ENCODE peak calls at places on chromosomes 3 and 15, in seven cellular contexts. Q is SJSA1; R is lower lobe of right lung; L is CD4-positive, alpha-beta memory T cell; Z is astrocyte; T is mammary epithelial cell; I is Peyer's patch. M is an unnamed sample.

GRCh38 chr3:14548321-14548729 is 8.2 kb upstream of the GRIP2 start:
- DNase-seq in L (peak; percentile 14), Z (peak; percentile 29), T (peak; percentile 20), I (peak; percentile 28), R (peak; percentile 64), Q (peak; percentile 66), M (peak; percentile 61)

GRCh38 chr15:67157779-67158366 is 92.5 kb downstream of the SMAD3 start:
- DNase-seq in R (no peak), Q (no peak), T (no peak), L (no peak), I (no peak), Z (no peak), M (no peak)

GRCh38 chr3:29759443-29760033 is 478.7 kb downstream of the RBMS3 start:
- DNase-seq in T (peak; percentile 78), Q (no peak), L (no peak), I (no peak), Z (peak; percentile 47), R (no peak), M (no peak)

GRCh38 chr3:156682963-156683362 is 8.6 kb downstream of the TIPARP start:
- DNase-seq in T (no peak), I (no peak), Q (no peak), R (no peak), L (no peak), Z (no peak), M (no peak)

GRCh38 chr3:172135766-172136729 is 96.7 kb downstream of the FNDC3B start:
- DNase-seq in L (no peak), Z (peak; percentile 71), Q (no peak), I (no peak), T (peak; percentile 61), R (no peak), M (no peak)

GRCh38 chr15:40010681-40011080 is 28.3 kb downstream of the SRP14 start:
- DNase-seq in R (no peak), L (no peak), I (no peak), Q (no peak), Z (peak; percentile 86), T (peak; percentile 78), M (no peak)

GRCh38 chr15:41367418-41367817 is 34.7 kb downstream of the NUSAP1 start:
- DNase-seq in I (no peak), Q (no peak), T (no peak), L (no peak), Z (no peak), R (no peak), M (no peak)

GRCh38 chr3:40310690-40311089 is 1.2 kb downstream of the EIF1B start:
- DNase-seq in T (no peak), Z (no peak), L (no peak), R (no peak), I (no peak), Q (no peak), M (no peak)

GRCh38 chr3:16523778-16524177 is 10.3 kb upstream of the RFTN1 start:
- DNase-seq in T (peak; percentile 75), Q (no peak), R (no peak), Z (peak; percentile 51), I (no peak), L (no peak), M (no peak)

GRCh38 chr15:60000113-60000823 is 3.8 kb upstream of the FOXB1 start:
- DNase-seq in I (no peak), T (no peak), R (no peak), Z (no peak), L (no peak), Q (no peak), M (no peak)

GRCh38 chr15:95520511-95520910 is 810.0 kb upstream of the NR2F2 start:
- DNase-seq in Q (no peak), L (no peak), I (no peak), T (peak; percentile 37), Z (peak; percentile 46), R (no peak), M (no peak)

GRCh38 chr3:9352917-9353823 is 9.7 kb upstream of the THUMPD3 start:
- DNase-seq in I (peak; percentile 58), Q (peak; percentile 45), L (peak; percentile 56), T (peak; percentile 44), R (peak; percentile 66), Z (peak; percentile 55), M (peak; percentile 73)

GRCh38 chr3:155188036-155188435 is 105.4 kb downstream of the STRIT1 start:
- DNase-seq in Q (no peak), R (no peak), L (no peak), Z (no peak), T (no peak), I (no peak), M (no peak)

GRCh38 chr3:194270627-194271458 is 80.3 kb downstream of the CPN2 start:
- DNase-seq in I (no peak), Q (no peak), R (peak; percentile 76), T (peak; percentile 35), Z (peak; percentile 60), L (no peak), M (peak; percentile 21)

GRCh38 chr3:11136116-11136515 is 18.2 kb upstream of the HRH1 start:
- DNase-seq in I (no peak), R (no peak), L (no peak), T (peak; percentile 16), Q (no peak), Z (peak; percentile 45), M (no peak)

GRCh38 chr15:51129513-51130197 is 34.9 kb upstream of the TNFAIP8L3 start:
- DNase-seq in Q (no peak), R (no peak), I (no peak), Z (no peak), T (no peak), L (no peak), M (no peak)

GRCh38 chr3:45226206-45226915 is at the start of gene TMEM158:
- DNase-seq in R (peak; percentile 87), T (peak; percentile 81), Z (peak; percentile 58), L (peak; percentile 46), Q (peak; percentile 77), I (peak; percentile 47), M (peak; percentile 73)

GRCh38 chr3:73661262-73661661 is 36.5 kb upstream of the PDZRN3 start:
- DNase-seq in I (no peak), T (peak; percentile 79), R (no peak), Q (no peak), Z (peak; percentile 79), L (no peak), M (no peak)

GRCh38 chr3:110946810-110947209 is 124.8 kb upstream of the NECTIN3 start:
- DNase-seq in R (no peak), I (no peak), Q (no peak), T (no peak), Z (no peak), L (no peak), M (no peak)
- H3K9me3 ChIP-seq in R (peaks cover 35% of the 10 kb centered on the region), I (no peaks in the 10 kb centered on the region), Q (peaks cover 2% of the 10 kb centered on the region), T (peaks cover 6% of the 10 kb centered on the region), Z (peaks cover 14% of the 10 kb centered on the region), L (no peaks in the 10 kb centered on the region), M (peaks cover 32% of the 10 kb centered on the region)

DNA sequence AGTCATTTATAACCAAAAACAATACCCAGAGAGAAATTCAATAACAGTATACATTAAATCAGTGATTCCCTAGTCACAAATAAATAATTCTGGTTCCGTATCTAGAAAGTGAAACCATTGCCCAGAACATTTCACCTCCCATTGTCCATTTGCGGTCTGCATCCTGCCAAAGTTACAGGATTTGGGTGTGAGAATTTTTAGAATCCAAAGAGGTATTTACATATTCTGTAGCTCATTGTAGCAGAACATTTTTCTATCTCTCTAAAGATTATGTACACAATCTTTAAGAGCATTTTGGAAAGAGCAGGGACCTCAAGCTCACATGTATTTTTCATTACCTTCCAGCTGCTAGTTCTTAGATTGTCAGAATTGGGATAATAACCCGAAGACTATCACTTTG is 261.6 kb downstream of the CHL1 start:
- DNase-seq in L (no peak), Q (no peak), R (no peak), I (no peak), Z (no peak), T (no peak), M (no peak)
- H3K9me3 ChIP-seq in L (no peaks in the 10 kb centered on the region), Q (no peaks in the 10 kb centered on the region), R (no peaks in the 10 kb centered on the region), I (no peaks in the 10 kb centered on the region), Z (no peaks in the 10 kb centered on the region), T (no peaks in the 10 kb centered on the region), M (no peaks in the 10 kb centered on the region)

DNA sequence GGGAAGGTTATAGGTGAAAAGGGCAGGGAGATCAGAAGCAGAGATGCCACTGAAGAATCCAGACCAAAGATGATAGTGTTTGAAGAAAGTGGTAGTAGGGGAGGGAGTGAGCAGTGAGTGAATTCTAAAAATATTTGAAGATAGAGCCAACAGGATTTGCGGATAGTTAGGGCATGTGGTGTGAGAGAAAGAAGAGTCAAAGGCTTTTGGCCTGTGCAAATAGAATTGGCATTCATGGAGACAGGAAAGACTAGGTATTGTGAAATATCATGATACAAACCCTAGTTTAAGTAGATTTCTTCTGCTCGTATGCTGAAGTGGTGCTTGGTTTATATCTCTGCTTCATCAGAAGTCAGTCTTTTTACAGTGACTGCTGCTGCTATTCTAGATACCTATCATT is 224.2 kb upstream of the CFAP20DC start:
- DNase-seq in I (no peak), Z (peak; percentile 53), T (no peak), R (no peak), L (no peak), Q (no peak), M (no peak)
- H3K9me3 ChIP-seq in I (no peaks in the 10 kb centered on the region), Z (no peaks in the 10 kb centered on the region), T (no peaks in the 10 kb centered on the region), R (no peaks in the 10 kb centered on the region), L (no peaks in the 10 kb centered on the region), Q (no peaks in the 10 kb centered on the region), M (no peaks in the 10 kb centered on the region)

DNA sequence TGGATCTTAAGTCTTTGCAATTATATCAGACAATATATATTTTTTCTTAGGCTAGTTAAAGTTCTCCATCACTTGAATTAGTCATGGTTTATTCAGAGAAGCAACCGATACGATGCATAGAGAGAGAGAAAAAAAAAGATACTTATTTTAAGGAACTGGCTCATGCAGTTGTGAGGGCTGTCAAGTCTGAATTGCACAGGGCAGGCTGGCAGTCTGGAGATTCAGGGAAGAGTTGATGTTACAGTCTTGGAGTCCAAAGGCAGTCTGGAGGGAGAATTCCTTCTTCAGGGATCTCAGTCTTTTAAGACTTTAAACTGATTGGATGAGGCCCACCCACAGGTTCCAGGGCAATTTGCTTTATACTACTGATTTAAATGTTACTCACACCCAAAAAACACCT is 412.6 kb downstream of the IL5RA start:
- DNase-seq in I (no peak), Z (no peak), T (no peak), Q (no peak), R (no peak), L (no peak), M (no peak)
- H3K9me3 ChIP-seq in I (no peaks in the 10 kb centered on the region), Z (peaks cover 3% of the 10 kb centered on the region), T (peaks cover 15% of the 10 kb centered on the region), Q (peaks cover 11% of the 10 kb centered on the region), R (no peaks in the 10 kb centered on the region), L (no peaks in the 10 kb centered on the region), M (no peaks in the 10 kb centered on the region)